ENCODE peak calls at places on chromosomes 6 and 20, in seven cellular contexts. P, T, H, E, F, O and R are unnamed samples.

GRCh38 chr6:81792826-81793225 is 40.3 kb upstream of the TENT5A start:
- DNase-seq in T (no peak), P (no peak), O (no peak), E (no peak), H (no peak), F (no peak), R (no peak)

GRCh38 chr6:150987371-150987828 is 121.9 kb downstream of the MTHFD1L start:
- DNase-seq in O (no peak), F (no peak), E (peak), P (no peak), T (no peak), H (no peak), R (no peak)

GRCh38 chr6:126071000-126071647 is 84.8 kb downstream of the TRMT11 start:
- DNase-seq in F (no peak), H (no peak), O (no peak), P (no peak), E (no peak), T (no peak), R (no peak)

GRCh38 chr6:32195902-32196681 is 3.6 kb upstream of the GPSM3 start:
- DNase-seq in E (peak), H (peak), P (peak), O (peak), F (peak), T (peak), R (peak)

GRCh38 chr20:41622584-41622983 is 4.4 kb upstream of the CHD6 start:
- DNase-seq in F (no peak), P (no peak), T (no peak), H (no peak), O (no peak), E (no peak), R (no peak)

GRCh38 chr6:110672122-110672521 is 143.1 kb downstream of the CDK19 start:
- DNase-seq in E (no peak), O (no peak), H (no peak), P (no peak), T (no peak), F (no peak), R (no peak)

GRCh38 chr6:75602164-75602896 is 650 bp downstream of the SENP6 start:
- DNase-seq in T (no peak), P (no peak), H (peak), E (peak), O (peak), F (peak), R (no peak)

GRCh38 chr6:138004423-138005287 is 102.6 kb downstream of the PERP start:
- DNase-seq in P (no peak), F (no peak), E (peak), O (peak), H (peak), T (peak), R (peak)

GRCh38 chr20:62339647-62340062 is 27.5 kb downstream of the LAMA5 start:
- DNase-seq in H (peak), O (no peak), E (no peak), T (no peak), F (no peak), P (peak), R (no peak)

GRCh38 chr6:5457036-5457435 is 195.7 kb downstream of the FARS2 start:
- DNase-seq in P (no peak), F (no peak), O (no peak), T (peak), H (no peak), E (peak), R (no peak)

GRCh38 chr6:17482711-17483110 is 89.3 kb downstream of the CAP2 start:
- DNase-seq in E (no peak), P (no peak), T (no peak), H (no peak), F (no peak), O (no peak), R (no peak)

GRCh38 chr6:157376241-157376640 is 4.7 kb upstream of the ZDHHC14 start:
- DNase-seq in F (no peak), H (no peak), E (no peak), P (no peak), O (no peak), T (no peak), R (no peak)

GRCh38 chr20:41895633-41896032 is 277.5 kb upstream of the CHD6 start:
- DNase-seq in F (no peak), H (no peak), T (no peak), O (no peak), P (no peak), E (no peak), R (no peak)

GRCh38 chr6:138847884-138848283 is 52.0 kb downstream of the ECT2L start:
- DNase-seq in T (no peak), O (no peak), F (no peak), E (no peak), P (no peak), H (no peak), R (no peak)

GRCh38 chr6:7974932-7975763 is 64.6 kb upstream of the TXNDC5 start:
- DNase-seq in H (no peak), P (no peak), O (peak), E (peak), F (no peak), T (peak), R (peak)

GRCh38 chr20:54078296-54078695 is 7.9 kb upstream of the BCAS1 start:
- DNase-seq in O (no peak), H (peak), F (no peak), E (no peak), T (no peak), P (peak), R (no peak)

GRCh38 chr20:41161886-41162285 is 24.5 kb downstream of the PLCG1 start:
- DNase-seq in F (no peak), H (no peak), O (no peak), E (no peak), P (no peak), T (no peak), R (no peak)

GRCh38 chr6:141486942-141487341 is 645.8 kb upstream of the GJE1 start:
- DNase-seq in T (no peak), P (no peak), H (no peak), E (no peak), O (no peak), F (no peak), R (no peak)

GRCh38 chr20:50014570-50015562 is 32.1 kb downstream of the SNAI1 start:
- DNase-seq in T (no peak), F (no peak), H (no peak), P (no peak), E (no peak), O (no peak), R (no peak)